ENCODE peak calls at places on chromosomes 3 and 15, in five cellular contexts. U is left lung, H is mammary epithelial cell, S is kidney epithelial cell, D is A549. B is an unnamed sample.

GRCh38 chr3:134737520-134737919 is 57.5 kb upstream of the EPHB1 start:
- DNase-seq in U (no peak), H (no peak), S (no peak), D (no peak), B (no peak)

GRCh38 chr3:186651678-186652215 is 11.5 kb downstream of the FETUB start:
- DNase-seq in U (no peak), H (no peak), S (no peak), D (no peak), B (no peak)

GRCh38 chr3:98650966-98651765 is 57.8 kb upstream of the CPOX start:
- DNase-seq in U (no peak), H (no peak), S (no peak), D (no peak), B (no peak)

GRCh38 chr3:133756716-133757694 is 10.8 kb downstream of the TF start:
- DNase-seq in U (no peak), H (peak; percentile 55), S (no peak), D (no peak), B (no peak)

GRCh38 chr3:112302881-112303761 is 9.1 kb upstream of the SLC9C1 start:
- DNase-seq in U (no peak), H (no peak), S (no peak), D (no peak), B (no peak)

GRCh38 chr3:178736300-178736699 is 200.1 kb downstream of the KCNMB2 start:
- DNase-seq in U (no peak), H (no peak), S (no peak), D (no peak), B (no peak)

GRCh38 chr3:49415931-49416601 is 3.8 kb downstream of the TCTA start:
- DNase-seq in U (no peak), H (no peak), S (no peak), D (no peak), B (no peak)

GRCh38 chr3:101170047-101170771 is 150.2 kb downstream of the IMPG2 start:
- DNase-seq in U (no peak), H (no peak), S (no peak), D (no peak), B (no peak)

GRCh38 chr3:46925585-46925934 is 48.0 kb downstream of the PTH1R start:
- DNase-seq in U (peak; percentile 36), H (no peak), S (no peak), D (no peak), B (no peak)

GRCh38 chr3:136959599-136959998 is 1.8 kb downstream of the IL20RB start:
- DNase-seq in U (no peak), H (no peak), S (no peak), D (no peak), B (no peak)

GRCh38 chr3:32226875-32227500 is 11.5 kb upstream of the CMTM8 start:
- DNase-seq in U (no peak), H (peak; percentile 66), S (no peak), D (peak; percentile 22), B (peak; percentile 82)

GRCh38 chr3:193640728-193641127 is 47.7 kb downstream of the OPA1 start:
- DNase-seq in U (no peak), H (no peak), S (no peak), D (no peak), B (no peak)

GRCh38 chr3:99114565-99115291 is 213.2 kb upstream of the DCBLD2 start:
- DNase-seq in U (no peak), H (peak; percentile 60), S (no peak), D (peak; percentile 45), B (peak; percentile 61)

GRCh38 chr3:126134219-126134975 is 46.0 kb downstream of the ALDH1L1 start:
- DNase-seq in U (peak; percentile 33), H (peak; percentile 14), S (no peak), D (peak; percentile 32), B (peak; percentile 30)

GRCh38 chr3:55704521-55704920 is 217.4 kb upstream of the WNT5A start:
- DNase-seq in U (no peak), H (no peak), S (no peak), D (no peak), B (peak; percentile 56)

GRCh38 chr3:186986406-186986805 is 56.1 kb downstream of the ST6GAL1 start:
- DNase-seq in U (no peak), H (no peak), S (no peak), D (no peak), B (no peak)

GRCh38 chr3:120399372-120399771 is 50.2 kb upstream of the LRRC58 start:
- DNase-seq in U (no peak), H (no peak), S (no peak), D (no peak), B (no peak)

GRCh38 chr3:45218578-45219390 is 7.3 kb downstream of the TMEM158 start:
- DNase-seq in U (no peak), H (peak; percentile 64), S (no peak), D (no peak), B (peak; percentile 64)

GRCh38 chr3:68972358-68972979 is 40.1 kb upstream of the TAFA4 start:
- DNase-seq in U (peak; percentile 44), H (peak; percentile 38), S (peak; percentile 28), D (peak; percentile 60), B (peak; percentile 56)

GRCh38 chr3:130820976-130821375 is 72.9 kb upstream of the ATP2C1 start:
- DNase-seq in U (peak; percentile 56), H (peak; percentile 83), S (peak; percentile 79), D (peak; percentile 53), B (peak; percentile 30)

GRCh38 chr3:186109897-186110803 is 1.3 kb upstream of the ETV5 start:
- DNase-seq in U (no peak), H (no peak), S (no peak), D (no peak), B (no peak)

GRCh38 chr15:65688462-65688861 is 66.7 kb downstream of the SLC24A1 start:
- DNase-seq in U (no peak), H (no peak), S (no peak), D (no peak), B (no peak)
- TF ChIP-seq CTCF in U (no peak), H (no peak), S (no peak), D (no peak), B (no peak)

GRCh38 chr3:43997788-43998373 is 243.8 kb upstream of the TOPAZ1 start:
- DNase-seq in U (no peak), H (no peak), S (no peak), D (peak; percentile 11), B (peak; percentile 20)
- H3K4me3 ChIP-seq in U (no peak overlapping the region), H (no peak overlapping the region), S (peak overlapping the region; percentile 86), D (peak overlapping the region; percentile 83), B (peak overlapping the region; percentile 77)

DNA sequence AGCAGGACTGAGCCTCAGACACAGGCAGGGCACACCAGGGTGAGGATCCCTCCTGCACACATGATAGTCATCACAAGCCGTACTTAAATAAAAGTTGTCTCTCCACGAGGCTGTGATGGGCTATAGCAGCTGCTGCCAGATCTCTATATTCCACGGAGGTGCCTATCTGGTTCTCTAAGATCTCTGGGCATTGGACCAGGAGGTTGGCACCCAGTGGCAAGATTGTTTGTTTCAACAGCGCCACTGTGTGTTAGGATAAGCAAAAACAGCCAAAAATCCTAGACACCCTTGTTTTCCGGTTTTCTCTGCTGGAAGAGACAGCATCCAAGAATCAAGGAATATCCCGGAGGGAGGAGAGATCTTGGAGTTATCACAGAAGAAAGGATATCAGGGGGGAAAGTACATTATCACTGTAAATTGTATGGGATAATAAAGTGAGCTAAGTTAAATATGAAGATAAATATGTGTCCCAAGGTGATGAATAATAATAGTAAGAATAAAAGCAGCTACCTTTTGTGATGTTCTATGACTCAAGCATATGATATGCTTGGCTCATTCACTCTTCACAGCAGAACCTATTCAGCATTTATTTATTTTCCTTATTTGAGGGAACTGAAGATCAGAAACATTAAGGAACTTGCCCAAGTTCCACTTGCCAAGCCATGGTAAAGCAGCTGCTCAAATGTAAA is 90.6 kb upstream of the AKAP13 start:
- DNase-seq in U (peak; percentile 37), H (peak; percentile 64), S (no peak), D (peak; percentile 71), B (peak; percentile 39)
- TF ChIP-seq CTCF in U (no peak), H (peak; percentile 74), S (peak; percentile 60), D (peak; percentile 87), B (peak; percentile 58)

GRCh38 chr15:87207251-87207650 is 1049.3 kb downstream of the NTRK3 start:
- DNase-seq in U (no peak), H (no peak), S (no peak), D (no peak), B (no peak)

GRCh38 chr15:87200149-87200548 is 1056.4 kb downstream of the NTRK3 start:
- DNase-seq in U (no peak), H (no peak), S (no peak), D (no peak), B (no peak)

DNA sequence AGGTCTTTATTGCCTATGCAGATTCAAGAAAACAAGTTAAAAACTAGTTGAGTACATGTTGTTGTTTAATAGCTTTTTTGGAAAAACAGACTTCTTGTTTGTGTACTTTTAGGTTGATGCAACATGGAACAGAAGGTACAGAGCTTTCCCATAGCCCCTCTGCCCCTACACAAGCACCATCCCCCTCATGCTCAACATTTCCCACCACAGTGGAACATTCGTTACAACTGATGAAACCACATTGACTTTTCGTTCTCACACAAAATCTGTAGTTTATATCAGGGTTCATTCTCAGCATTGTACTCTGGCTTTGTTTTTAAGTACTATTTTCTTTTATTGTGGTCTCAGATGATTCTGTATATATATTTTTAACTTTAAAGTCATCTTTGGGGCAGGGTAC is 1054.6 kb downstream of the NTRK3 start:
- DNase-seq in U (no peak), H (no peak), S (no peak), D (no peak), B (no peak)
- H3K4me3 ChIP-seq in U (no peak overlapping the region), H (no peak overlapping the region), S (no peak overlapping the region), D (no peak overlapping the region), B (no peak overlapping the region)

DNA sequence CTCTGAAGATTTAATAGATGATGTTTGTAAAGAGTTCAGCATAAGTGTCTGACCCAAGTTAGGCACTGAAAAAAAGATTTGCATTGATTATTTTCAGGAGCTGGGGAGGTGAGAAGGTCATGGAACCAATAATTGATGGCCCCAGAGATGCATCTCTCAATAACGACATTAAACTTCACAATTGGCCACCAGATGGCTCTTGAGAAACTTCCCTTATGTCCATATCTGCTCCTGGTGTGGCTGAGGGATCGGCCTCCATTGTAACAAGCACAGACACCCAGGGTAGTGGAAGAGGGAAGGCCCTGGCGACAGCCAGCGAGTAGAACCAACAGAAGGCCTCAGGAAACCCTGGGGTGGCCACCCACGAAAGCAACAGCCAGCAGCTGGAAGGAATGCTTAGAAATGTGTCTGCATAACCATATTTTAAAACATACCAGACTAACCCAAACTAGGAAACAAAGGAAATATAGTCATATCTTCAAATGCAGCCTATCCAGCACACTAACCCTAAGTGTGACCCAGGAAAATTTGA is 536.7 kb downstream of the SOX2 start:
- DNase-seq in U (no peak), H (peak; percentile 12), S (no peak), D (no peak), B (no peak)
- TF ChIP-seq CTCF in U (no peak), H (no peak), S (no peak), D (no peak), B (peak; percentile 6)

DNA sequence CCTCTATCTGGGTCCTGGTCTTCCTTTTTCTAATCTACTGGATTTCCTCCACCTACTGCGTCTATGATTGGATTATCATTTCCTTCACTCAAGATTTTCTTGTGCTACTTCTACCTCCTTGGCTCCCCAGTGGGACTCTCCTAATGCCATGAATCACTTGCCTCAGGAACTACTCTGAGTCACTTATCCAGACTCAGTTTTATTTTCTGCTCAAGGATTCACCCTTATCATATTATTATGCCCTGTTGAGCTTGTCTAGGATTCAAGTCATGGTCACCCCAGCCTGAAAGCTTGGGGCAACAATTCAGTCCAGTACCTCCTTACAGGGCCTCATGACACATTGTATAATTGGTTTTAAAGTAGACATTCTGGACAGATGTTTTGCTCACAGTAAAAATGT is 968.1 kb downstream of the ROBO1 start:
- DNase-seq in U (no peak), H (peak; percentile 29), S (no peak), D (no peak), B (no peak)
- H3K4me3 ChIP-seq in U (no peak overlapping the region), H (no peak overlapping the region), S (no peak overlapping the region), D (no peak overlapping the region), B (no peak overlapping the region)

B was measured in astrocyte of the spinal cord.